ENCODE peak calls at places on chromosome 16, in ten cellular contexts. O is Peyer's patch; R is uterus; L is cardiac muscle cell; D is OCI-LY7; V is DND-41; T is lower lobe of right lung; F is A673; G is dorsolateral prefrontal cortex; Y is effector memory CD4-positive, alpha-beta T cell. B is an unnamed sample.

GRCh38 chr16:75048051-75048450 is 49.2 kb downstream of the ZNRF1 start:
- DNase-seq in O (no peak), R (no peak), L (no peak), D (no peak), V (no peak), T (no peak), F (no peak), G (no peak), Y (no peak), B (no peak)

GRCh38 chr16:55668337-55669281 is 12.8 kb downstream of the SLC6A2 start:
- DNase-seq in O (no peak), R (no peak), L (no peak), D (no peak), V (no peak), T (no peak), F (no peak), G (no peak), Y (no peak), B (no peak)

GRCh38 chr16:79155904-79156303 is 444.6 kb downstream of the MAF start:
- DNase-seq in O (no peak), R (no peak), L (no peak), D (no peak), V (no peak), T (no peak), F (no peak), G (no peak), Y (no peak), B (no peak)

GRCh38 chr16:29848420-29849297 is 14.4 kb downstream of the CDIPT start:
- DNase-seq in O (peak), R (peak), L (peak), D (peak), V (peak), T (peak), F (peak), G (peak), Y (peak), B (peak)

GRCh38 chr16:31473300-31474052 is 1.5 kb downstream of the TGFB1I1 start:
- DNase-seq in O (no peak), R (no peak), L (no peak), D (no peak), V (no peak), T (no peak), F (no peak), G (no peak), Y (no peak), B (no peak)

GRCh38 chr16:87965973-87966667 is 14.9 kb downstream of the BANP start:
- DNase-seq in O (no peak), R (no peak), L (no peak), D (no peak), V (no peak), T (no peak), F (no peak), G (no peak), Y (no peak), B (no peak)

GRCh38 chr16:74738134-74738541 is 36.5 kb downstream of the FA2H start:
- DNase-seq in O (peak), R (no peak), L (no peak), D (no peak), V (no peak), T (no peak), F (no peak), G (no peak), Y (no peak), B (no peak)

GRCh38 chr16:57202095-57202886 is 16.2 kb downstream of the RSPRY1 start:
- DNase-seq in O (no peak), R (no peak), L (no peak), D (no peak), V (no peak), T (no peak), F (no peak), G (no peak), Y (no peak), B (no peak)

GRCh38 chr16:49013727-49014080 is 267.9 kb downstream of the CBLN1 start:
- DNase-seq in O (no peak), R (no peak), L (no peak), D (no peak), V (no peak), T (no peak), F (no peak), G (no peak), Y (no peak), B (no peak)

GRCh38 chr16:8712589-8713361 is 38.4 kb downstream of the ABAT start:
- DNase-seq in O (no peak), R (no peak), L (no peak), D (no peak), V (no peak), T (no peak), F (peak), G (peak), Y (no peak), B (no peak)

GRCh38 chr16:58339452-58339938 is 44.7 kb upstream of the PRSS54 start:
- DNase-seq in O (no peak), R (no peak), L (peak), D (no peak), V (no peak), T (no peak), F (peak), G (no peak), Y (no peak), B (no peak)

GRCh38 chr16:58196898-58197313 is 1.0 kb downstream of the CSNK2A2 start:
- DNase-seq in O (no peak), R (no peak), L (no peak), D (peak), V (peak), T (no peak), F (peak), G (no peak), Y (no peak), B (no peak)

GRCh38 chr16:66858740-66859396 is 14.7 kb downstream of the CA7 start:
- DNase-seq in O (peak), R (no peak), L (no peak), D (no peak), V (no peak), T (peak), F (peak), G (no peak), Y (no peak), B (no peak)

GRCh38 chr16:10606607-10607006 is 26.2 kb upstream of the EMP2 start:
- DNase-seq in O (no peak), R (no peak), L (no peak), D (no peak), V (no peak), T (no peak), F (no peak), G (no peak), Y (no peak), B (no peak)

GRCh38 chr16:24102120-24102740 is 153.9 kb upstream of the CACNG3 start:
- DNase-seq in O (no peak), R (no peak), L (no peak), D (no peak), V (no peak), T (no peak), F (peak), G (no peak), Y (no peak), B (no peak)

GRCh38 chr16:62068747-62069146 is 32.5 kb upstream of the CDH8 start:
- DNase-seq in O (no peak), R (no peak), L (no peak), D (peak), V (no peak), T (no peak), F (no peak), G (no peak), Y (no peak), B (no peak)

GRCh38 chr16:84511821-84512220 is 7.4 kb upstream of the MEAK7 start:
- DNase-seq in O (no peak), R (no peak), L (no peak), D (no peak), V (no peak), T (no peak), F (no peak), G (peak), Y (no peak), B (no peak)

GRCh38 chr16:75614247-75614897 is 8.7 kb downstream of the ADAT1 start:
- DNase-seq in O (no peak), R (no peak), L (peak), D (no peak), V (no peak), T (no peak), F (no peak), G (no peak), Y (no peak), B (no peak)

GRCh38 chr16:14564881-14565687 is 65.0 kb downstream of the PARN start:
- DNase-seq in O (no peak), R (no peak), L (no peak), D (no peak), V (no peak), T (no peak), F (peak), G (no peak), Y (no peak), B (no peak)

GRCh38 chr16:50202926-50203624 is 50.0 kb downstream of the TENT4B start:
- DNase-seq in O (no peak), R (no peak), L (peak), D (no peak), V (no peak), T (no peak), F (peak), G (no peak), Y (no peak), B (no peak)
- H3K4me3 ChIP-seq in O (no peak), R (no peak), L (no peak), D (no peak), V (no peak), T (no peak), F (peak), G (no peak), Y (no peak), B (no peak)

DNA sequence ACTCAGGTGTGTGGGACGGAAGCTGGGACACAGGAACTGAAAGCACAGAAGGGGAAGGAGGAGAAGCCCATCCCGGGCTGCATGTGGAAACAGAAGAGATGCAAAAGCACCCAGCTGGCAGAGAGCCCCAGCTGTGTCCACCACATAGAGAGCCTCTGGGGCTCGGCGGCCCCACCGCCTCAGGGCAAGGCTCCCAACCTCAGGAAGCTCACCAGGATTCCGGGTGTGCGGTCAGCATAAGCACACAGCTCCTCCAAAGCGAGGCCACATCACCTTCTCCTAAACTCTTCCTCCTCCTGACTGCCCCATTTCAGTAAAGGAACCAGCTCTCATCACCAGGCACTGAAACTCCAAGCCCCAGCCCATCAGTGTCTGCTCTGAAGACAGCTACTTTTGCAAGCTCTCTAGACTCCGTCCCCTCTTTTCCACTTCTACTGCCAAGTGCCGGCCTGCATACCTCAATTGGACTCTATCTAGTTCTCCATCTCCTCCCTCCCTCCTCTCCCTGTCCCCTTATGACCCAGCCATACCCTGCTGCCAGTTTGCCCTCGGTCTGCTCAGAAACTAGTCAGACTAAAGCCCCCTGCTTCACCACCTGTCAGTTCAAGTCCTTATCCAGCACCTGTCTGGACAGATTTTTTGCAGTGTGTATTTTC is 6.0 kb downstream of the ST3GAL2 start:
- DNase-seq in O (peak), R (no peak), L (peak), D (peak), V (no peak), T (peak), F (no peak), G (no peak), Y (no peak), B (no peak)
- H3K27ac ChIP-seq in O (peak), R (peak), L (peak), D (peak), V (no peak), T (peak), F (peak), G (no peak), Y (no peak), B (peak)

DNA sequence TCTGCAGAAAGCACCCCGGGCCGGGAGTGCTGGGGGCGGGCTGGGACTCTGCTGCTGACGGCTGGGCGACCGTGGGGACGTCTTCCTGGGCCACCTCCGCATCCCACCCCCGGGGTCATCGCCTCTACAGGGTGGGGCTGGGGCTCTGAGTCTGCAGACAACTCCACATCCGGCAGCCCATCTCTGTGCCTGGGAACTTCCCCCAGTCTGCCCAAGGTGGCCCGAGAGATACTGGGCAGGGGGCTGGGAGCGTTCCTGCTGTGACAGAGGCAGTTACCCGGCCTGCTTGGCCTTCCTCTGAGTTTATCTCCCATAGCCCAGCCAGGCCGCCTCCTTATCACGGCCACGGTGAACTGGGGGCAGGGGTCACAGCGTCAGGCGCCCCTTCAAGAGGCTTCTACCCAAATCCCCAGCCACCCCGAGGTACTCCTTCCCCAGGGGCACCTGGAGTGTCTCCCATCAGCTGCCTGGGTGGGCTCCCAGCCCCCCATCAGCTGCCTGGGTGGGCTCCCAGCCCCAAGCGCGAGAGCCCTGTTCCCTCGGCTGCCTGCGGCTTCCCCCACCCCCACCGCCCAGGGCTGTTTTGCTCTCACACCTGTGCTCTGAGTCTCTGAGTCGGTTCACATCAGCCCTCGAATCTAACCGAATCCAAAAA is 15.5 kb upstream of the CBFA2T3 start:
- DNase-seq in O (no peak), R (no peak), L (peak), D (peak), V (peak), T (no peak), F (no peak), G (no peak), Y (no peak), B (no peak)
- H3K4me3 ChIP-seq in O (no peak), R (no peak), L (no peak), D (peak), V (no peak), T (no peak), F (no peak), G (no peak), Y (no peak), B (no peak)

DNA sequence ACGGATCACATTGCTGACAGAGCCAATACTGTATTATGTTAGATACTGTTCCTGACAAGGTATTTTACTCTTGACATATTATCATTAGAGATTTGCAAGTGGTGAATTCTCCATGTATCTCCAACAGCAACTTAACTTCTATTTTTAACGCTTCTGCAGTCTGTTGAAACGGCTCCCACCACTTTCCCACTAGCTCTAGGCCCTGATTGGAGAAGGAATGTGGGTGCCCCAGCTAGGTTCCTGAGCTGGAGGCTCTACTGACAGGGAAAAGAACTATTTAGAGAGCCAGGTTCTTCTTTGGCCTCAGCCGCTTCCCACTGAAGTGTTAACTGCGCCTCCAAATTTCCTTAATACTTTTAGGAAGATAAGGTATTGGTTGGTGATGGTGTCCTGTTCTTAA is 191.8 kb downstream of the RBFOX1 start:
- DNase-seq in O (no peak), R (no peak), L (peak), D (no peak), V (no peak), T (no peak), F (no peak), G (no peak), Y (no peak), B (no peak)
- H3K27ac ChIP-seq in O (no peak), R (no peak), L (peak), D (no peak), V (no peak), T (no peak), F (no peak), G (no peak), Y (no peak), B (no peak)

GRCh38 chr16:86844691-86845090 is 266.3 kb downstream of the FOXL1 start:
- DNase-seq in O (no peak), R (no peak), L (no peak), D (no peak), V (no peak), T (no peak), F (no peak), G (no peak), Y (no peak), B (no peak)

GRCh38 chr16:86848821-86849220 is 270.5 kb downstream of the FOXL1 start:
- DNase-seq in O (no peak), R (no peak), L (peak), D (no peak), V (no peak), T (no peak), F (no peak), G (no peak), Y (no peak), B (no peak)

GRCh38 chr16:86846136-86846535 is 267.8 kb downstream of the FOXL1 start:
- DNase-seq in O (no peak), R (no peak), L (no peak), D (no peak), V (no peak), T (no peak), F (no peak), G (no peak), Y (no peak), B (no peak)

DNA sequence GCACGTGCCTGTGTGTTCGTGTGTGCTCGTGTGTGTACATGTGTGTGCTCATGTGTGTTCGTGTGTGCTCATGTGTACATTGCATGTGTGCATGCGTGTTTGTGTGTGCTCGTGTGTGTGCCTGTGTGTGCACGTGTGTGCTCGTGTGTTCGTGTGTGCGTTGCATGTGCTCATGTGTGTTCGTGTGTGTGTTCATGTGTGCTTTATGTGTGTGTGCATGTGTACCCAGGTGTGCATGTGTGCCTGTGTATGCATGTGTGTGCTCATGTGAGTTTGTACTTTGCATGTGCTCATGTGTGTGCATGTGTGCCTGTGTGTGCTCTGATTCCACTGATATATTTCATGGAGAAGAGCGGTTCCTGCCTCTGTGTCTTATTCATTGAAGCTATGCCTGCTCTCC is 265.5 kb downstream of the FOXL1 start:
- DNase-seq in O (no peak), R (no peak), L (no peak), D (no peak), V (no peak), T (no peak), F (no peak), G (no peak), Y (no peak), B (no peak)
- H3K4me3 ChIP-seq in O (no peak), R (no peak), L (no peak), D (no peak), V (no peak), T (no peak), F (no peak), G (no peak), Y (no peak), B (no peak)

GRCh38 chr16:46883690-46884512 is at the start of gene GPT2:
- DNase-seq in O (peak), R (peak), L (peak), D (peak), V (peak), T (peak), F (peak), G (peak), Y (peak), B (peak)
- H3K27ac ChIP-seq in O (peak), R (peak), L (no peak), D (peak), V (no peak), T (peak), F (peak), G (peak), Y (no peak), B (peak)

GRCh38 chr16:50611332-50611934 is 63.2 kb downstream of the NKD1 start:
- DNase-seq in O (no peak), R (no peak), L (no peak), D (no peak), V (no peak), T (no peak), F (no peak), G (no peak), Y (no peak), B (no peak)
- H3K4me3 ChIP-seq in O (no peak), R (no peak), L (no peak), D (no peak), V (no peak), T (no peak), F (no peak), G (no peak), Y (no peak), B (no peak)

GRCh38 chr16:1443980-1444729 is at the start of gene CCDC154:
- DNase-seq in O (no peak), R (no peak), L (no peak), D (no peak), V (no peak), T (no peak), F (no peak), G (no peak), Y (no peak), B (no peak)
- H3K27ac ChIP-seq in O (peak), R (no peak), L (no peak), D (no peak), V (no peak), T (no peak), F (no peak), G (no peak), Y (no peak), B (no peak)

GRCh38 chr16:2962334-2963073 is 1.6 kb upstream of the KREMEN2 start:
- DNase-seq in O (no peak), R (no peak), L (no peak), D (no peak), V (no peak), T (no peak), F (no peak), G (no peak), Y (no peak), B (no peak)

GRCh38 chr16:2966043-2966802 is 2.1 kb downstream of the KREMEN2 start:
- DNase-seq in O (no peak), R (no peak), L (no peak), D (no peak), V (no peak), T (peak), F (no peak), G (no peak), Y (no peak), B (peak)

GRCh38 chr16:2963611-2964415 is at the start of gene KREMEN2:
- DNase-seq in O (no peak), R (no peak), L (peak), D (no peak), V (no peak), T (peak), F (peak), G (no peak), Y (no peak), B (no peak)

GRCh38 chr16:2963074-2963610 is 933 bp upstream of the KREMEN2 start:
- DNase-seq in O (no peak), R (no peak), L (no peak), D (no peak), V (peak), T (peak), F (no peak), G (no peak), Y (peak), B (peak)

DNA sequence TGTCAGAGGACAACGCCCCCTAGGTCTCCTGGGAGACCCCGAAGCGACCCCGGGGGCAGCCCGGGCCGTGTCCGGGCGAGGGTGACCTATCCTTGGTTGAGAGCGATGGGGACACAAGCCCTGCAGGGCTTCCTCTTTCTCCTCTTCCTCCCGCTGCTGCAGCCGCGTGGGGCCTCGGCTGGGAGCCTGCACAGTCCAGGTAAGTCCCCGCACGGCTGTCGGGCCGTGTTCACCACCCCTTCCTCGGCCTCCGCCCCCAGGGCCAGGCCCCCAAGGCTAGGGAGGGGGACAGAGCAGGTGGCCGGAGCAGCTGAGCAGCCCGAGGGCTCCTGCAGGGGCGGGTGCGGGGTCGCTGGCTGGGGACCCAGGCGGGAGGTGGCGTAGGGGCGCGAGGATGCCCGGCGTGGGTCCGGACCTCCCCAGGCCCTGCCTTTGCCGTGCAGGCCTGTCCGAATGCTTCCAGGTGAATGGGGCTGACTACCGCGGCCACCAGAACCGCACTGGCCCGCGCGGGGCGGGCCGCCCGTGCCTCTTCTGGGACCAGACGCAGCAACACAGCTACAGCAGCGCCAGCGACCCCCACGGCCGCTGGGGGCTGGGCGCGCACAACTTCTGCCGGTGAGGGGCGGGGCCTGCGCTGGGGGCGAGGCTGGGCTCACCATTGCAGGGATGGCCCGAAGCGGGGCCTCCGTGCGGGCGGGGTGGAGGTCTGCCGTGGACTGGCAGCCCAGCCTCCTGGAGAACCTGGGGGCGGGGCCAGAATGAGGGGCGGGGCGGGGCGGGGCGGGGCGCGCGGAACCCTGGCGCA is 545 bp downstream of the KREMEN2 start:
- DNase-seq in O (peak), R (no peak), L (peak), D (peak), V (peak), T (peak), F (peak), G (no peak), Y (peak), B (peak)
- H3K4me3 ChIP-seq in O (peak), R (no peak), L (peak), D (peak), V (no peak), T (peak), F (peak), G (peak), Y (peak), B (peak)